ENCODE peak calls at places on chromosomes 2 and 18, in four cellular contexts. M is NCI-H69; I is effector memory CD4-positive, alpha-beta T cell; S is HT1080. H is an unnamed sample.

GRCh38 chr2:220969348-220969747 is 602.8 kb downstream of the EPHA4 start:
- DNase-seq in M (no peak), I (no peak), S (peak), H (no peak)

GRCh38 chr18:37452697-37453385 is 112.8 kb downstream of the CELF4 start:
- DNase-seq in M (peak), I (no peak), S (no peak), H (no peak)

GRCh38 chr2:45925636-45926350 is 274.3 kb downstream of the PRKCE start:
- DNase-seq in M (no peak), I (no peak), S (no peak), H (no peak)

GRCh38 chr18:2958819-2959298 is 54.1 kb downstream of the LPIN2 start:
- DNase-seq in M (no peak), I (no peak), S (no peak), H (no peak)

GRCh38 chr2:184860744-184861143 is 262.4 kb downstream of the ZNF804A start:
- DNase-seq in M (no peak), I (no peak), S (no peak), H (no peak)

GRCh38 chr18:76839395-76839794 is 17.0 kb downstream of the ZNF236 start:
- DNase-seq in M (no peak), I (no peak), S (no peak), H (no peak)

GRCh38 chr18:66900837-66901236 is 296.9 kb upstream of the CDH19 start:
- DNase-seq in M (peak), I (no peak), S (no peak), H (no peak)

GRCh38 chr2:15959331-15960153 is 19.2 kb downstream of the MYCN start:
- DNase-seq in M (no peak), I (no peak), S (no peak), H (no peak)

GRCh38 chr2:7881038-7881437 is 800.8 kb upstream of the ID2 start:
- DNase-seq in M (no peak), I (no peak), S (no peak), H (no peak)

GRCh38 chr2:190763901-190764514 is 115.1 kb downstream of the NAB1 start:
- DNase-seq in M (no peak), I (no peak), S (no peak), H (no peak)

GRCh38 chr2:96116424-96116878 is at the start of gene ADRA2B:
- DNase-seq in M (peak), I (peak), S (no peak), H (peak)

GRCh38 chr2:189147361-189147760 is 32.2 kb downstream of the COL5A2 start:
- DNase-seq in M (no peak), I (no peak), S (no peak), H (no peak)

GRCh38 chr2:205032093-205032551 is 486.8 kb downstream of the PARD3B start:
- DNase-seq in M (peak), I (no peak), S (no peak), H (no peak)

GRCh38 chr18:40152859-40153258 is 1802.2 kb upstream of the PIK3C3 start:
- DNase-seq in M (no peak), I (no peak), S (peak), H (no peak)

GRCh38 chr2:96164459-96165184 is 19.4 kb upstream of the DUSP2 start:
- DNase-seq in M (no peak), I (peak), S (no peak), H (no peak)

GRCh38 chr18:50855976-50856772 is 22.7 kb upstream of the ME2 start:
- DNase-seq in M (no peak), I (no peak), S (no peak), H (no peak)

GRCh38 chr2:161416633-161417427 is 733 bp downstream of the TBR1 start:
- DNase-seq in M (no peak), I (no peak), S (no peak), H (no peak)

GRCh38 chr2:157849591-157849990 is 26.5 kb downstream of the ACVR1 start:
- DNase-seq in M (no peak), I (no peak), S (no peak), H (no peak)

GRCh38 chr2:145682536-145683157 is 1162.7 kb upstream of the ZEB2 start:
- DNase-seq in M (no peak), I (no peak), S (peak), H (no peak)

GRCh38 chr2:10276481-10277292 is 26.0 kb upstream of the HPCAL1 start:
- DNase-seq in M (no peak), I (no peak), S (no peak), H (no peak)

GRCh38 chr2:189254268-189254883 is 74.8 kb upstream of the COL5A2 start:
- DNase-seq in M (no peak), I (no peak), S (no peak), H (no peak)

GRCh38 chr18:6363216-6363615 is 51.5 kb downstream of the L3MBTL4 start:
- DNase-seq in M (no peak), I (no peak), S (no peak), H (no peak)

GRCh38 chr2:26697425-26697824 is 4.9 kb downstream of the KCNK3 start:
- DNase-seq in M (no peak), I (no peak), S (no peak), H (no peak)

GRCh38 chr18:37334494-37335125 is 231.0 kb downstream of the CELF4 start:
- DNase-seq in M (peak), I (no peak), S (peak), H (no peak)

GRCh38 chr2:209578394-209579006 is 154.7 kb downstream of the MAP2 start:
- DNase-seq in M (peak), I (no peak), S (no peak), H (no peak)

GRCh38 chr2:176504431-176504830 is 235.2 kb downstream of the MTX2 start:
- DNase-seq in M (peak), I (no peak), S (no peak), H (no peak)

GRCh38 chr2:142769761-142770160 is 107.7 kb upstream of the KYNU start:
- DNase-seq in M (no peak), I (no peak), S (peak), H (no peak)

GRCh38 chr2:160419776-160420521 is 73.7 kb downstream of the RBMS1 start:
- DNase-seq in M (no peak), I (no peak), S (peak), H (no peak)

GRCh38 chr18:27887711-27888495 is 289.0 kb downstream of the CDH2 start:
- DNase-seq in M (no peak), I (no peak), S (peak), H (no peak)

GRCh38 chr2:29657674-29658073 is 263.7 kb downstream of the ALK start:
- DNase-seq in M (no peak), I (no peak), S (no peak), H (no peak)

GRCh38 chr2:201093573-201093972 is 21.8 kb downstream of the NDUFB3 start:
- DNase-seq in M (no peak), I (no peak), S (no peak), H (no peak)

GRCh38 chr2:234960091-234961088 is 8.6 kb downstream of the SH3BP4 start:
- DNase-seq in M (peak), I (no peak), S (no peak), H (no peak)

GRCh38 chr18:76429262-76430126 is 65.5 kb downstream of the ZNF516 start:
- DNase-seq in M (no peak), I (no peak), S (no peak), H (no peak)

GRCh38 chr2:218362606-218363005 is 5.9 kb downstream of the CATIP start:
- DNase-seq in M (no peak), I (no peak), S (no peak), H (no peak)

GRCh38 chr18:23864620-23865019 is 149.9 kb upstream of the TTC39C start:
- DNase-seq in M (no peak), I (peak), S (peak), H (no peak)

GRCh38 chr18:36697905-36698304 is 130.9 kb downstream of the TPGS2 start:
- DNase-seq in M (no peak), I (no peak), S (peak), H (no peak)

GRCh38 chr2:203681978-203682377 is 24.5 kb upstream of the CD28 start:
- DNase-seq in M (no peak), I (no peak), S (peak), H (no peak)

GRCh38 chr18:73564073-73564472 is 583.6 kb downstream of the FBXO15 start:
- DNase-seq in M (peak), I (no peak), S (peak), H (no peak)